ENCODE peak calls at places on chromosomes 2 and 18, in four cellular contexts. One of them, this sample, is unnamed.

GRCh38 chr18:12391487-12392136 is 14.6 kb upstream of the AFG3L2 start:
- DNase-seq in endothelial cell of umbilical vein: peak
- DNase-seq in GM12878: no peak
- DNase-seq in IMR-90: peak
- DNase-seq in this sample: peak

GRCh38 chr2:85506768-85507181 is 32.2 kb upstream of the MAT2A start:
- DNase-seq in GM12878: no peak
- DNase-seq in endothelial cell of umbilical vein: no peak
- DNase-seq in IMR-90: peak
- DNase-seq in this sample: no peak

GRCh38 chr2:73284296-73285161 is at the start of gene FBXO41:
- DNase-seq in IMR-90: peak
- DNase-seq in endothelial cell of umbilical vein: no peak
- DNase-seq in GM12878: peak
- DNase-seq in this sample: peak

GRCh38 chr2:42085706-42086487 is 38.1 kb downstream of the PKDCC start:
- DNase-seq in GM12878: no peak
- DNase-seq in endothelial cell of umbilical vein: no peak
- DNase-seq in IMR-90: no peak
- DNase-seq in this sample: no peak

GRCh38 chr18:10518595-10519273 is 7.1 kb upstream of the NAPG start:
- DNase-seq in GM12878: no peak
- DNase-seq in IMR-90: peak
- DNase-seq in endothelial cell of umbilical vein: peak
- DNase-seq in this sample: peak

GRCh38 chr2:166360906-166361305 is 14.8 kb downstream of the SCN9A start:
- DNase-seq in endothelial cell of umbilical vein: no peak
- DNase-seq in IMR-90: no peak
- DNase-seq in GM12878: no peak
- DNase-seq in this sample: no peak

GRCh38 chr2:55165567-55165966 is 66.5 kb downstream of the CLHC1 start:
- DNase-seq in GM12878: no peak
- DNase-seq in endothelial cell of umbilical vein: no peak
- DNase-seq in IMR-90: peak
- DNase-seq in this sample: no peak

GRCh38 chr2:153455856-153456255 is 22.7 kb downstream of the RPRM start:
- DNase-seq in endothelial cell of umbilical vein: no peak
- DNase-seq in IMR-90: no peak
- DNase-seq in GM12878: no peak
- DNase-seq in this sample: no peak

GRCh38 chr2:102238039-102238756 is 51.4 kb downstream of the IL1RL2 start:
- DNase-seq in GM12878: no peak
- DNase-seq in endothelial cell of umbilical vein: peak
- DNase-seq in IMR-90: peak
- DNase-seq in this sample: no peak

GRCh38 chr2:172082105-172082943 is 3.0 kb upstream of the DLX1 start:
- DNase-seq in endothelial cell of umbilical vein: no peak
- DNase-seq in GM12878: no peak
- DNase-seq in IMR-90: no peak
- DNase-seq in this sample: no peak

GRCh38 chr18:12092398-12093229 is 1.0 kb upstream of the ANKRD62 start:
- DNase-seq in GM12878: peak
- DNase-seq in endothelial cell of umbilical vein: no peak
- DNase-seq in IMR-90: no peak
- DNase-seq in this sample: peak

GRCh38 chr2:201235865-201236811 is 24.2 kb upstream of the CASP8 start:
- DNase-seq in IMR-90: peak
- DNase-seq in GM12878: no peak
- DNase-seq in endothelial cell of umbilical vein: peak
- DNase-seq in this sample: peak

GRCh38 chr18:36717422-36718110 is 111.2 kb downstream of the TPGS2 start:
- DNase-seq in GM12878: no peak
- DNase-seq in endothelial cell of umbilical vein: no peak
- DNase-seq in IMR-90: no peak
- DNase-seq in this sample: no peak

GRCh38 chr2:158181171-158181570 is 79.5 kb downstream of the UPP2 start:
- DNase-seq in IMR-90: no peak
- DNase-seq in endothelial cell of umbilical vein: no peak
- DNase-seq in GM12878: no peak
- DNase-seq in this sample: no peak

GRCh38 chr2:239326831-239327535 is 73.8 kb downstream of the HDAC4 start:
- DNase-seq in GM12878: no peak
- DNase-seq in IMR-90: peak
- DNase-seq in endothelial cell of umbilical vein: no peak
- DNase-seq in this sample: no peak

GRCh38 chr2:42928161-42928691 is 135.8 kb upstream of the HAAO start:
- DNase-seq in endothelial cell of umbilical vein: no peak
- DNase-seq in GM12878: no peak
- DNase-seq in IMR-90: no peak
- DNase-seq in this sample: no peak

GRCh38 chr2:138494265-138494966 is 7.2 kb upstream of the SPOPL start:
- DNase-seq in IMR-90: no peak
- DNase-seq in endothelial cell of umbilical vein: no peak
- DNase-seq in GM12878: no peak
- DNase-seq in this sample: no peak

GRCh38 chr2:109527846-109528705 is 85.7 kb downstream of the SEPTIN10 start:
- DNase-seq in endothelial cell of umbilical vein: no peak
- DNase-seq in GM12878: no peak
- DNase-seq in IMR-90: no peak
- DNase-seq in this sample: no peak

GRCh38 chr18:27824841-27825720 is 351.8 kb downstream of the CDH2 start:
- DNase-seq in IMR-90: no peak
- DNase-seq in endothelial cell of umbilical vein: no peak
- DNase-seq in GM12878: no peak
- DNase-seq in this sample: no peak

GRCh38 chr2:33377048-33377447 is 99.4 kb upstream of the RASGRP3 start:
- DNase-seq in GM12878: no peak
- DNase-seq in endothelial cell of umbilical vein: no peak
- DNase-seq in IMR-90: no peak
- DNase-seq in this sample: no peak

GRCh38 chr2:25215948-25216679 is 47.7 kb upstream of the POMC start:
- DNase-seq in GM12878: no peak
- DNase-seq in IMR-90: no peak
- DNase-seq in endothelial cell of umbilical vein: peak
- DNase-seq in this sample: no peak

GRCh38 chr2:96962567-96963203 is 23.7 kb downstream of the FAM178B start:
- DNase-seq in endothelial cell of umbilical vein: no peak
- DNase-seq in GM12878: no peak
- DNase-seq in IMR-90: no peak
- DNase-seq in this sample: no peak

GRCh38 chr2:155701721-155702120 is 630.8 kb downstream of the NR4A2 start:
- DNase-seq in endothelial cell of umbilical vein: no peak
- DNase-seq in GM12878: no peak
- DNase-seq in IMR-90: no peak
- DNase-seq in this sample: no peak

GRCh38 chr2:53787911-53788289 is 1.1 kb downstream of the ERLEC1 start:
- DNase-seq in GM12878: no peak
- DNase-seq in endothelial cell of umbilical vein: no peak
- DNase-seq in IMR-90: no peak
- DNase-seq in this sample: no peak

GRCh38 chr18:74447404-74448152 is 9.5 kb downstream of the DIPK1C start:
- DNase-seq in endothelial cell of umbilical vein: no peak
- DNase-seq in IMR-90: no peak
- DNase-seq in GM12878: no peak
- DNase-seq in this sample: no peak

DNA sequence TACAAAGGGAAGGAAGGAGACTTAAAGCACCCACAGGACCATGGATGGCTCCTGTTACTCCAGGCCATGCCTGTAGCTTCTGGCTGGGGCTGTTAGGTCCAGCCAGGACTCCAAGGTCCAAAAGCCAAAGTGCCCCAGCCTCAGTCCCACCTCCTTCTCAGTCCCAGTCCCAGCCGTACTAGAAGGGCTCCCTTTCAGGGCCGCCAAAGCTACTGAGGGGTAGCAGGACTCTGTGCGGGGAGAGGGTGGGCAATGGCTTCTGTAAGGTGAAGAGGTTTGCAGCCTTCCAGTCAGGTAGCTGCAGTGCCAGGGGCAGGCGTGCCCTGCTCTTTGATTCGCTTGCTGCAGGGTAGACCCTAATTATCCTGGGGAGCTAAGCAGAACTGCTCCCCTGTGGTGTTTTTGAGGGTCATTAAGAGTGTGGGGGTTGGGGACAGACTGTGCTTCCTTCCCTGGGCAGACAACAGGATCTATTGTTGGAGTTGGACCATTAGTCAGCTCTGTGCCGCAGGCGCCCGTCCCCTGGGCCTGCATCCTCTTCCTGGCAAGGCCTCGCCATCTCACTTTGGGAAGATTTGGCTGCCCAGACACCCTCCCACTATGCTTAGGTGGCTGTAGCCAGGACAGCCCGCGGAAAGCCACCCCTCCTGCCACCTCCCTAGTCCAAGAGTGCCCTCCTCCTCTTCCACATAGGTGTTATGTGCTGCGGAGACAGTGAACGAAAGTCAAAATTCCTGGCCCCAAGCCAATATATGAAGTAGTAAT is 118.8 kb downstream of the ZBTB7C start:
- DNase-seq in GM12878: no peak
- DNase-seq in IMR-90: no peak
- DNase-seq in endothelial cell of umbilical vein: no peak
- DNase-seq in this sample: no peak
- TF ChIP-seq FOS in GM12878: no peak
- TF ChIP-seq FOS in IMR-90: no peak
- TF ChIP-seq FOS in endothelial cell of umbilical vein: no peak
- TF ChIP-seq FOS in this sample: no peak

GRCh38 chr2:181523756-181524155 is 66.6 kb downstream of the ITGA4 start:
- DNase-seq in GM12878: no peak
- DNase-seq in IMR-90: no peak
- DNase-seq in endothelial cell of umbilical vein: no peak
- DNase-seq in this sample: no peak
- TF ChIP-seq FOS in GM12878: no peak
- TF ChIP-seq FOS in IMR-90: no peak
- TF ChIP-seq FOS in endothelial cell of umbilical vein: no peak
- TF ChIP-seq FOS in this sample: no peak

DNA sequence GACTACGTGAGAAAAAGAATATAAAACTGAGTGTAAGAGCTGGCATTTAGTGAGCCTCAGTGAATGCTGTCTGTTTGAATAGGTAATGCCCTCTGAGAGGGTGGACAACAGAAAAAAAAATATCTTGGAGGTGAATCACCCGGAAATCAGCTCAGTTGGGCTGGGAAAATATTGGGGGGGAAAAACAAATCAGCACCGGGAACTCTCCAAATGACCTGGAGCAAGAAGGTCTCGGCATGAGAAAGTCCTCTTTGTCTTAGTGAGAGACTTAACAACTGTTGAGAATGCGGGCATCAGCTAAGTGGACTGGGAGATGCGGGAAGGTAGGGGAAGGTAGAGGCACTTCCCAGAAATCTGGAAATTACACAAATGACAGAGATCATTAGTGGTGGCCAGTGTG is 109.4 kb upstream of the POU3F3 start:
- DNase-seq in GM12878: no peak
- DNase-seq in IMR-90: no peak
- DNase-seq in endothelial cell of umbilical vein: no peak
- DNase-seq in this sample: no peak
- TF ChIP-seq FOS in GM12878: no peak
- TF ChIP-seq FOS in IMR-90: no peak
- TF ChIP-seq FOS in endothelial cell of umbilical vein: no peak
- TF ChIP-seq FOS in this sample: no peak

DNA sequence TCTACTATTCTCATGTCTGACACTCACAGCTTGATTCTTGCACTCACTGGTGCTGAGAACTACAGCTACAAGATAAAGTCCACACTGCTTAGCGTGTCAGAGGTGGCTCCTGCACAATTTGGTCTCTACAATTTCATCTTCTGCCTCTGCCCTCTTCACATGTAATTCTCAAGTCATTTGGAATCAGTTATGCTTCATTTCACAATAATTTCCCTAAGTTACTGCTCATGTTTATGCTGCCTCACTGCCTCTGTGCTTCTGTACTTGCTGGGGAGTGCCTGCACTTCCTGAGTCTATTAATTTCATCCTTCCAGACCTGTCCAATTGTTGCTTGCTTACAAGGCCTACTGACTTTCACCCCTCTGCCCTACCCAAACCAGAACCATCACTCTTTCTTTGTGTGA is 11.6 kb upstream of the NAB1 start:
- DNase-seq in IMR-90: peak
- DNase-seq in GM12878: no peak
- DNase-seq in endothelial cell of umbilical vein: peak
- DNase-seq in this sample: no peak
- TF ChIP-seq FOS in IMR-90: no peak
- TF ChIP-seq FOS in GM12878: no peak
- TF ChIP-seq FOS in endothelial cell of umbilical vein: no peak
- TF ChIP-seq FOS in this sample: no peak

GRCh38 chr18:54672109-54672508 is 81.1 kb downstream of the DYNAP start:
- DNase-seq in GM12878: no peak
- DNase-seq in endothelial cell of umbilical vein: no peak
- DNase-seq in IMR-90: no peak
- DNase-seq in this sample: no peak

GRCh38 chr18:54671291-54671881 is 80.3 kb downstream of the DYNAP start:
- DNase-seq in IMR-90: peak
- DNase-seq in GM12878: no peak
- DNase-seq in endothelial cell of umbilical vein: peak
- DNase-seq in this sample: peak

GRCh38 chr18:54675076-54675475 is 84.0 kb downstream of the DYNAP start:
- DNase-seq in endothelial cell of umbilical vein: no peak
- DNase-seq in GM12878: no peak
- DNase-seq in IMR-90: no peak
- DNase-seq in this sample: no peak

DNA sequence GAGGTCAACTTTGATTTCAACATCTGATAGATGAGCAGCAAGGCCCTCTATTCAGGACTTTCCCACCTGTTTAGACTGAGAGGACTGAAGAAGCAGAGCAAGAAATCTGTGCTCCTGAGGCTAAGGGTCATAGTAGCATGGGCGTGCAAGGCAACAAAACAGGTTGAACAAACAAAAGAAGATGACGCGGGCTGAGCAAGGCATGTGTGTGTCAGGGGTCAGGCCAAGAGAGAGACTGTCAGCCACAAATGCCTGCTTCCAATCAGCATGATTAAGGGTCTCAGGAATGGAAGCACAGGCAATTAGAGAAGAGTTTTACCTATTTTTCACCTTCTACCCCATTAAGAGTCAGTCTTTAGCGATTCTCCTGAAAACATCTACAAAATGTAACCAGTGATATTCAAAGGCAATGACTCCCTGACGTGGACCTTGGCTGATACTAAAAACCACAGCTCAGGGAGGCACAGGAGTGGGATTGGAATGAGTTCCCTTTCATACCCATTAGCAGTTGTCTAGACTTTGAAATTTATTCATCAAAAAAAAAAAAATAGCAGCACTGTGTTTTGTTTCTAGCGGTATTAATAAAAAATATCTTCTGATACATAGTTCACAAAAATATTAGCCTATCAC is 81.9 kb downstream of the DYNAP start:
- DNase-seq in IMR-90: no peak
- DNase-seq in endothelial cell of umbilical vein: no peak
- DNase-seq in GM12878: no peak
- DNase-seq in this sample: no peak
- TF ChIP-seq FOS in IMR-90: no peak
- TF ChIP-seq FOS in endothelial cell of umbilical vein: no peak
- TF ChIP-seq FOS in GM12878: no peak
- TF ChIP-seq FOS in this sample: no peak

GRCh38 chr2:126912201-126912600 is 13.5 kb downstream of the TEX51 start:
- DNase-seq in IMR-90: no peak
- DNase-seq in GM12878: no peak
- DNase-seq in endothelial cell of umbilical vein: no peak
- DNase-seq in this sample: no peak
- TF ChIP-seq FOS in IMR-90: no peak
- TF ChIP-seq FOS in GM12878: no peak
- TF ChIP-seq FOS in endothelial cell of umbilical vein: no peak
- TF ChIP-seq FOS in this sample: no peak

GRCh38 chr2:27125104-27125503 is 1.5 kb downstream of the ABHD1 start:
- DNase-seq in IMR-90: no peak
- DNase-seq in endothelial cell of umbilical vein: no peak
- DNase-seq in GM12878: no peak
- DNase-seq in this sample: no peak
- TF ChIP-seq FOS in IMR-90: no peak
- TF ChIP-seq FOS in endothelial cell of umbilical vein: no peak
- TF ChIP-seq FOS in GM12878: no peak
- TF ChIP-seq FOS in this sample: no peak